ENCODE peak calls at places on chromosome 5, in six cellular contexts. D is activated CD4-positive, alpha-beta T cell treated with anti-CD3 and anti-CD28 coated beads for 24 hours; L is NCI-H748 treated with DMSO at 0.1 percent for 48 hours; S is osteocyte; T is GF-D8; U is ureter. P is an unnamed sample.

GRCh38 chr5:52132053-52132452 is 655.7 kb upstream of the ITGA1 start:
- DNase-seq in L (no peak), T (no peak), U (no peak), S (no peak), D (no peak), P (no peak)

GRCh38 chr5:67211926-67212325 is 15.3 kb upstream of the CD180 start:
- DNase-seq in L (no peak), U (no peak), S (peak), T (no peak), D (no peak), P (no peak)

GRCh38 chr5:147538232-147538631 is 28.4 kb upstream of the DPYSL3 start:
- DNase-seq in S (no peak), L (no peak), T (no peak), D (no peak), U (no peak), P (no peak)

GRCh38 chr5:154945695-154946301 is 4.9 kb downstream of the MRPL22 start:
- DNase-seq in D (no peak), T (no peak), L (peak), S (no peak), U (no peak), P (no peak)

GRCh38 chr5:176447538-176447981 is 625 bp upstream of the FAF2 start:
- DNase-seq in S (no peak), T (no peak), U (peak), D (no peak), L (peak), P (no peak)

GRCh38 chr5:157324237-157324636 is 58.3 kb downstream of the CYFIP2 start:
- DNase-seq in S (no peak), D (no peak), T (no peak), L (no peak), U (no peak), P (no peak)

GRCh38 chr5:149614034-149614907 is 33.0 kb downstream of the ARHGEF37 start:
- DNase-seq in L (no peak), T (no peak), S (no peak), U (no peak), D (no peak), P (no peak)

GRCh38 chr5:173300389-173301047 is 27.7 kb downstream of the STC2 start:
- DNase-seq in L (no peak), U (no peak), D (no peak), T (no peak), S (no peak), P (no peak)